ENCODE peak calls at places on chromosomes 4 and X, in ten cellular contexts. One of them, this sample, is unnamed.

GRCh38 chr4:45550766-45551366 is 573.0 kb downstream of the GABRG1 start:
- DNase-seq in NCI-H1930: no peak
- DNase-seq in ureter: no peak
- DNase-seq in suprapubic skin: no peak
- DNase-seq in GOT3: no peak
- DNase-seq in 8988T: no peak
- DNase-seq in lower leg skin: no peak
- DNase-seq in H54: no peak
- DNase-seq in SHP77 treated with DMSO at 0.1 percent for 48 hours: no peak
- DNase-seq in activated CD4-positive, alpha-beta T cell treated with anti-CD3 and anti-CD28 coated beads for 1 hour: no peak
- DNase-seq in this sample: no peak

GRCh38 chr4:101355767-101356702 is 8.7 kb upstream of the PPP3CA start:
- DNase-seq in NCI-H1930: no peak
- DNase-seq in ureter: no peak
- DNase-seq in suprapubic skin: no peak
- DNase-seq in GOT3: no peak
- DNase-seq in 8988T: no peak
- DNase-seq in lower leg skin: no peak
- DNase-seq in H54: peak; percentile 11
- DNase-seq in SHP77 treated with DMSO at 0.1 percent for 48 hours: no peak
- DNase-seq in activated CD4-positive, alpha-beta T cell treated with anti-CD3 and anti-CD28 coated beads for 1 hour: no peak
- DNase-seq in this sample: no peak

GRCh38 chr4:109939153-109939552 is 26.5 kb downstream of the EGF start:
- DNase-seq in NCI-H1930: no peak
- DNase-seq in ureter: no peak
- DNase-seq in suprapubic skin: no peak
- DNase-seq in GOT3: no peak
- DNase-seq in 8988T: no peak
- DNase-seq in lower leg skin: no peak
- DNase-seq in H54: no peak
- DNase-seq in SHP77 treated with DMSO at 0.1 percent for 48 hours: no peak
- DNase-seq in activated CD4-positive, alpha-beta T cell treated with anti-CD3 and anti-CD28 coated beads for 1 hour: no peak
- DNase-seq in this sample: no peak

GRCh38 chr4:1610791-1611500 is 73.2 kb downstream of the FAM53A start:
- DNase-seq in NCI-H1930: no peak
- DNase-seq in ureter: no peak
- DNase-seq in suprapubic skin: peak; percentile 51
- DNase-seq in GOT3: no peak
- DNase-seq in 8988T: no peak
- DNase-seq in lower leg skin: no peak
- DNase-seq in H54: no peak
- DNase-seq in SHP77 treated with DMSO at 0.1 percent for 48 hours: no peak
- DNase-seq in activated CD4-positive, alpha-beta T cell treated with anti-CD3 and anti-CD28 coated beads for 1 hour: no peak
- DNase-seq in this sample: no peak

GRCh38 chr4:127997534-127998388 is 32.6 kb downstream of the ABHD18 start:
- DNase-seq in NCI-H1930: no peak
- DNase-seq in ureter: no peak
- DNase-seq in suprapubic skin: no peak
- DNase-seq in GOT3: no peak
- DNase-seq in 8988T: peak; percentile 12
- DNase-seq in lower leg skin: no peak
- DNase-seq in H54: peak; percentile 22
- DNase-seq in SHP77 treated with DMSO at 0.1 percent for 48 hours: no peak
- DNase-seq in activated CD4-positive, alpha-beta T cell treated with anti-CD3 and anti-CD28 coated beads for 1 hour: no peak
- DNase-seq in this sample: no peak

GRCh38 chr4:24121395-24122175 is 231.7 kb upstream of the PPARGC1A start:
- DNase-seq in NCI-H1930: no peak
- DNase-seq in ureter: no peak
- DNase-seq in suprapubic skin: no peak
- DNase-seq in GOT3: no peak
- DNase-seq in 8988T: no peak
- DNase-seq in lower leg skin: no peak
- DNase-seq in H54: no peak
- DNase-seq in SHP77 treated with DMSO at 0.1 percent for 48 hours: no peak
- DNase-seq in activated CD4-positive, alpha-beta T cell treated with anti-CD3 and anti-CD28 coated beads for 1 hour: no peak
- DNase-seq in this sample: no peak

GRCh38 chrX:11557120-11557519 is 108.6 kb downstream of the ARHGAP6 start:
- DNase-seq in NCI-H1930: no peak
- DNase-seq in ureter: no peak
- DNase-seq in suprapubic skin: no peak
- DNase-seq in GOT3: no peak
- DNase-seq in 8988T: no peak
- DNase-seq in lower leg skin: no peak
- DNase-seq in H54: no peak
- DNase-seq in SHP77 treated with DMSO at 0.1 percent for 48 hours: no peak
- DNase-seq in activated CD4-positive, alpha-beta T cell treated with anti-CD3 and anti-CD28 coated beads for 1 hour: no peak
- DNase-seq in this sample: no peak

GRCh38 chrX:45771560-45772340 is 571.1 kb upstream of the DIPK2B start:
- DNase-seq in NCI-H1930: no peak
- DNase-seq in ureter: no peak
- DNase-seq in suprapubic skin: no peak
- DNase-seq in GOT3: no peak
- DNase-seq in 8988T: no peak
- DNase-seq in lower leg skin: no peak
- DNase-seq in H54: no peak
- DNase-seq in SHP77 treated with DMSO at 0.1 percent for 48 hours: no peak
- DNase-seq in activated CD4-positive, alpha-beta T cell treated with anti-CD3 and anti-CD28 coated beads for 1 hour: no peak
- DNase-seq in this sample: peak; percentile 38

GRCh38 chr4:26342328-26343040 is 21.7 kb downstream of the RBPJ start:
- DNase-seq in NCI-H1930: no peak
- DNase-seq in ureter: no peak
- DNase-seq in suprapubic skin: no peak
- DNase-seq in GOT3: no peak
- DNase-seq in 8988T: no peak
- DNase-seq in lower leg skin: no peak
- DNase-seq in H54: no peak
- DNase-seq in SHP77 treated with DMSO at 0.1 percent for 48 hours: no peak
- DNase-seq in activated CD4-positive, alpha-beta T cell treated with anti-CD3 and anti-CD28 coated beads for 1 hour: no peak
- DNase-seq in this sample: no peak

GRCh38 chr4:158350161-158350560 is 139.9 kb downstream of the TMEM144 start:
- DNase-seq in NCI-H1930: no peak
- DNase-seq in ureter: no peak
- DNase-seq in suprapubic skin: no peak
- DNase-seq in GOT3: no peak
- DNase-seq in 8988T: no peak
- DNase-seq in lower leg skin: no peak
- DNase-seq in H54: no peak
- DNase-seq in SHP77 treated with DMSO at 0.1 percent for 48 hours: no peak
- DNase-seq in activated CD4-positive, alpha-beta T cell treated with anti-CD3 and anti-CD28 coated beads for 1 hour: no peak
- DNase-seq in this sample: no peak

GRCh38 chr4:6972375-6972650 is 62.7 kb downstream of the TBC1D14 start:
- DNase-seq in NCI-H1930: no peak
- DNase-seq in ureter: no peak
- DNase-seq in suprapubic skin: no peak
- DNase-seq in GOT3: no peak
- DNase-seq in 8988T: no peak
- DNase-seq in lower leg skin: peak; percentile 83
- DNase-seq in H54: no peak
- DNase-seq in SHP77 treated with DMSO at 0.1 percent for 48 hours: no peak
- DNase-seq in activated CD4-positive, alpha-beta T cell treated with anti-CD3 and anti-CD28 coated beads for 1 hour: no peak
- DNase-seq in this sample: no peak

GRCh38 chr4:158667651-158668198 is 4.0 kb downstream of the C4orf46 start:
- DNase-seq in NCI-H1930: no peak
- DNase-seq in ureter: no peak
- DNase-seq in suprapubic skin: no peak
- DNase-seq in GOT3: no peak
- DNase-seq in 8988T: no peak
- DNase-seq in lower leg skin: no peak
- DNase-seq in H54: no peak
- DNase-seq in SHP77 treated with DMSO at 0.1 percent for 48 hours: no peak
- DNase-seq in activated CD4-positive, alpha-beta T cell treated with anti-CD3 and anti-CD28 coated beads for 1 hour: no peak
- DNase-seq in this sample: no peak

GRCh38 chr4:151796106-151796505 is 35.3 kb upstream of the GATB start:
- DNase-seq in NCI-H1930: no peak
- DNase-seq in ureter: no peak
- DNase-seq in suprapubic skin: no peak
- DNase-seq in GOT3: no peak
- DNase-seq in 8988T: no peak
- DNase-seq in lower leg skin: no peak
- DNase-seq in H54: no peak
- DNase-seq in SHP77 treated with DMSO at 0.1 percent for 48 hours: no peak
- DNase-seq in activated CD4-positive, alpha-beta T cell treated with anti-CD3 and anti-CD28 coated beads for 1 hour: no peak
- DNase-seq in this sample: no peak

GRCh38 chr4:40953253-40954118 is 203.7 kb downstream of the NSUN7 start:
- DNase-seq in NCI-H1930: no peak
- DNase-seq in ureter: no peak
- DNase-seq in suprapubic skin: no peak
- DNase-seq in GOT3: no peak
- DNase-seq in 8988T: no peak
- DNase-seq in lower leg skin: no peak
- DNase-seq in H54: no peak
- DNase-seq in SHP77 treated with DMSO at 0.1 percent for 48 hours: no peak
- DNase-seq in activated CD4-positive, alpha-beta T cell treated with anti-CD3 and anti-CD28 coated beads for 1 hour: no peak
- DNase-seq in this sample: no peak

GRCh38 chr4:113169368-113169767 is 119.9 kb downstream of the ANK2 start:
- DNase-seq in NCI-H1930: no peak
- DNase-seq in ureter: no peak
- DNase-seq in suprapubic skin: no peak
- DNase-seq in GOT3: no peak
- DNase-seq in 8988T: no peak
- DNase-seq in lower leg skin: no peak
- DNase-seq in H54: no peak
- DNase-seq in SHP77 treated with DMSO at 0.1 percent for 48 hours: no peak
- DNase-seq in activated CD4-positive, alpha-beta T cell treated with anti-CD3 and anti-CD28 coated beads for 1 hour: no peak
- DNase-seq in this sample: no peak

GRCh38 chr4:85842540-85842939 is 367.6 kb downstream of the ARHGAP24 start:
- DNase-seq in NCI-H1930: no peak
- DNase-seq in ureter: no peak
- DNase-seq in suprapubic skin: no peak
- DNase-seq in GOT3: no peak
- DNase-seq in 8988T: no peak
- DNase-seq in lower leg skin: no peak
- DNase-seq in H54: no peak
- DNase-seq in SHP77 treated with DMSO at 0.1 percent for 48 hours: peak; percentile 53
- DNase-seq in activated CD4-positive, alpha-beta T cell treated with anti-CD3 and anti-CD28 coated beads for 1 hour: no peak
- DNase-seq in this sample: no peak

GRCh38 chr4:26859762-26860156 is 882 bp upstream of the STIM2 start:
- DNase-seq in NCI-H1930: no peak
- DNase-seq in ureter: no peak
- DNase-seq in suprapubic skin: no peak
- DNase-seq in GOT3: no peak
- DNase-seq in 8988T: no peak
- DNase-seq in lower leg skin: no peak
- DNase-seq in H54: no peak
- DNase-seq in SHP77 treated with DMSO at 0.1 percent for 48 hours: no peak
- DNase-seq in activated CD4-positive, alpha-beta T cell treated with anti-CD3 and anti-CD28 coated beads for 1 hour: no peak
- DNase-seq in this sample: no peak

This sample was measured in activated effector memory CD4-positive, alpha-beta T cell treated with Interleukin-2 at 50 U/mL for 16 hours.